ENCODE peak calls at places on chromosomes 5 and 9, in eight cellular contexts. One of them, this sample, is unnamed.

GRCh38 chr5:91223886-91224285 is 159.2 kb downstream of the ARRDC3 start:
- DNase-seq in fibroblast of the aortic adventitia: no peak
- DNase-seq in globus pallidus: no peak
- DNase-seq in HFFc6: peak; percentile 11
- DNase-seq in neural crest cell: no peak
- DNase-seq in stimulated activated CD8-positive, alpha-beta memory T cell treated with anti-CD3 and anti-CD28 coated beads, Interleukin-4, amount 100 ng/mL, for 24 hours: no peak
- DNase-seq in upper lobe of right lung: no peak
- DNase-seq in posterior cingulate gyrus: no peak
- DNase-seq in this sample: no peak

GRCh38 chr9:26261503-26262330 is 583.5 kb upstream of the TUSC1 start:
- DNase-seq in neural crest cell: no peak
- DNase-seq in stimulated activated CD8-positive, alpha-beta memory T cell treated with anti-CD3 and anti-CD28 coated beads, Interleukin-4, amount 100 ng/mL, for 24 hours: no peak
- DNase-seq in fibroblast of the aortic adventitia: peak; percentile 79
- DNase-seq in HFFc6: peak; percentile 68
- DNase-seq in globus pallidus: no peak
- DNase-seq in upper lobe of right lung: no peak
- DNase-seq in posterior cingulate gyrus: no peak
- DNase-seq in this sample: no peak

GRCh38 chr5:160486573-160486972 is 64.9 kb downstream of the PTTG1 start:
- DNase-seq in upper lobe of right lung: no peak
- DNase-seq in HFFc6: no peak
- DNase-seq in stimulated activated CD8-positive, alpha-beta memory T cell treated with anti-CD3 and anti-CD28 coated beads, Interleukin-4, amount 100 ng/mL, for 24 hours: no peak
- DNase-seq in neural crest cell: no peak
- DNase-seq in fibroblast of the aortic adventitia: no peak
- DNase-seq in posterior cingulate gyrus: no peak
- DNase-seq in globus pallidus: no peak
- DNase-seq in this sample: no peak

GRCh38 chr9:136825295-136826187 is 16.7 kb upstream of the AJM1 start:
- DNase-seq in neural crest cell: no peak
- DNase-seq in posterior cingulate gyrus: no peak
- DNase-seq in stimulated activated CD8-positive, alpha-beta memory T cell treated with anti-CD3 and anti-CD28 coated beads, Interleukin-4, amount 100 ng/mL, for 24 hours: no peak
- DNase-seq in fibroblast of the aortic adventitia: no peak
- DNase-seq in upper lobe of right lung: no peak
- DNase-seq in HFFc6: no peak
- DNase-seq in globus pallidus: no peak
- DNase-seq in this sample: no peak

GRCh38 chr5:34687269-34688011 is 31.3 kb downstream of the RAI14 start:
- DNase-seq in HFFc6: peak; percentile 89
- DNase-seq in upper lobe of right lung: no peak
- DNase-seq in neural crest cell: no peak
- DNase-seq in globus pallidus: no peak
- DNase-seq in posterior cingulate gyrus: no peak
- DNase-seq in stimulated activated CD8-positive, alpha-beta memory T cell treated with anti-CD3 and anti-CD28 coated beads, Interleukin-4, amount 100 ng/mL, for 24 hours: no peak
- DNase-seq in fibroblast of the aortic adventitia: peak; percentile 93
- DNase-seq in this sample: no peak

GRCh38 chr9:125700791-125701190 is 6.2 kb downstream of the MAPKAP1 start:
- DNase-seq in HFFc6: no peak
- DNase-seq in stimulated activated CD8-positive, alpha-beta memory T cell treated with anti-CD3 and anti-CD28 coated beads, Interleukin-4, amount 100 ng/mL, for 24 hours: peak; percentile 24
- DNase-seq in posterior cingulate gyrus: no peak
- DNase-seq in globus pallidus: no peak
- DNase-seq in fibroblast of the aortic adventitia: peak; percentile 26
- DNase-seq in neural crest cell: no peak
- DNase-seq in upper lobe of right lung: no peak
- DNase-seq in this sample: no peak

GRCh38 chr9:98532147-98532546 is 176.6 kb downstream of the GABBR2 start:
- DNase-seq in neural crest cell: no peak
- DNase-seq in stimulated activated CD8-positive, alpha-beta memory T cell treated with anti-CD3 and anti-CD28 coated beads, Interleukin-4, amount 100 ng/mL, for 24 hours: no peak
- DNase-seq in fibroblast of the aortic adventitia: no peak
- DNase-seq in upper lobe of right lung: no peak
- DNase-seq in globus pallidus: no peak
- DNase-seq in HFFc6: no peak
- DNase-seq in posterior cingulate gyrus: no peak
- DNase-seq in this sample: no peak

GRCh38 chr5:11803436-11803835 is 100.8 kb downstream of the CTNND2 start:
- DNase-seq in HFFc6: no peak
- DNase-seq in fibroblast of the aortic adventitia: no peak
- DNase-seq in stimulated activated CD8-positive, alpha-beta memory T cell treated with anti-CD3 and anti-CD28 coated beads, Interleukin-4, amount 100 ng/mL, for 24 hours: no peak
- DNase-seq in posterior cingulate gyrus: no peak
- DNase-seq in globus pallidus: no peak
- DNase-seq in neural crest cell: no peak
- DNase-seq in upper lobe of right lung: no peak
- DNase-seq in this sample: no peak

GRCh38 chr5:68396722-68397121 is 181.2 kb downstream of the PIK3R1 start:
- DNase-seq in neural crest cell: no peak
- DNase-seq in stimulated activated CD8-positive, alpha-beta memory T cell treated with anti-CD3 and anti-CD28 coated beads, Interleukin-4, amount 100 ng/mL, for 24 hours: no peak
- DNase-seq in globus pallidus: no peak
- DNase-seq in posterior cingulate gyrus: no peak
- DNase-seq in upper lobe of right lung: no peak
- DNase-seq in HFFc6: no peak
- DNase-seq in fibroblast of the aortic adventitia: no peak
- DNase-seq in this sample: no peak

GRCh38 chr9:94042516-94042915 is 41.7 kb upstream of the PTPDC1 start:
- DNase-seq in HFFc6: no peak
- DNase-seq in stimulated activated CD8-positive, alpha-beta memory T cell treated with anti-CD3 and anti-CD28 coated beads, Interleukin-4, amount 100 ng/mL, for 24 hours: no peak
- DNase-seq in fibroblast of the aortic adventitia: no peak
- DNase-seq in posterior cingulate gyrus: no peak
- DNase-seq in neural crest cell: no peak
- DNase-seq in globus pallidus: no peak
- DNase-seq in upper lobe of right lung: no peak
- DNase-seq in this sample: no peak

GRCh38 chr5:43121565-43122484 is 1.1 kb downstream of the ZNF131 start:
- DNase-seq in stimulated activated CD8-positive, alpha-beta memory T cell treated with anti-CD3 and anti-CD28 coated beads, Interleukin-4, amount 100 ng/mL, for 24 hours: peak; percentile 1
- DNase-seq in fibroblast of the aortic adventitia: peak; percentile 56
- DNase-seq in posterior cingulate gyrus: no peak
- DNase-seq in HFFc6: peak; percentile 65
- DNase-seq in globus pallidus: peak; percentile 44
- DNase-seq in upper lobe of right lung: no peak
- DNase-seq in neural crest cell: peak; percentile 49
- DNase-seq in this sample: no peak

GRCh38 chr9:81072758-81073157 is 616.6 kb downstream of the TLE1 start:
- DNase-seq in upper lobe of right lung: no peak
- DNase-seq in globus pallidus: no peak
- DNase-seq in neural crest cell: no peak
- DNase-seq in HFFc6: no peak
- DNase-seq in stimulated activated CD8-positive, alpha-beta memory T cell treated with anti-CD3 and anti-CD28 coated beads, Interleukin-4, amount 100 ng/mL, for 24 hours: no peak
- DNase-seq in fibroblast of the aortic adventitia: no peak
- DNase-seq in posterior cingulate gyrus: no peak
- DNase-seq in this sample: no peak

GRCh38 chr5:39231705-39232525 is 12.6 kb upstream of the FYB1 start:
- DNase-seq in globus pallidus: no peak
- DNase-seq in HFFc6: no peak
- DNase-seq in fibroblast of the aortic adventitia: peak; percentile 69
- DNase-seq in posterior cingulate gyrus: no peak
- DNase-seq in upper lobe of right lung: no peak
- DNase-seq in neural crest cell: no peak
- DNase-seq in stimulated activated CD8-positive, alpha-beta memory T cell treated with anti-CD3 and anti-CD28 coated beads, Interleukin-4, amount 100 ng/mL, for 24 hours: no peak
- DNase-seq in this sample: no peak

GRCh38 chr5:178323541-178323865 is 90.9 kb upstream of the PHYKPL start:
- DNase-seq in upper lobe of right lung: peak; percentile 37
- DNase-seq in fibroblast of the aortic adventitia: no peak
- DNase-seq in posterior cingulate gyrus: peak; percentile 52
- DNase-seq in stimulated activated CD8-positive, alpha-beta memory T cell treated with anti-CD3 and anti-CD28 coated beads, Interleukin-4, amount 100 ng/mL, for 24 hours: no peak
- DNase-seq in HFFc6: no peak
- DNase-seq in neural crest cell: no peak
- DNase-seq in globus pallidus: no peak
- DNase-seq in this sample: no peak

GRCh38 chr5:88761269-88761880 is 121.6 kb downstream of the MEF2C start:
- DNase-seq in globus pallidus: no peak
- DNase-seq in posterior cingulate gyrus: no peak
- DNase-seq in HFFc6: peak; percentile 10
- DNase-seq in upper lobe of right lung: no peak
- DNase-seq in neural crest cell: no peak
- DNase-seq in fibroblast of the aortic adventitia: peak; percentile 29
- DNase-seq in stimulated activated CD8-positive, alpha-beta memory T cell treated with anti-CD3 and anti-CD28 coated beads, Interleukin-4, amount 100 ng/mL, for 24 hours: no peak
- DNase-seq in this sample: no peak

GRCh38 chr9:92759990-92760893 is 4.4 kb downstream of the BICD2 start:
- DNase-seq in stimulated activated CD8-positive, alpha-beta memory T cell treated with anti-CD3 and anti-CD28 coated beads, Interleukin-4, amount 100 ng/mL, for 24 hours: no peak
- DNase-seq in HFFc6: no peak
- DNase-seq in upper lobe of right lung: peak; percentile 78
- DNase-seq in fibroblast of the aortic adventitia: no peak
- DNase-seq in neural crest cell: no peak
- DNase-seq in posterior cingulate gyrus: peak; percentile 96
- DNase-seq in globus pallidus: peak; percentile 70
- DNase-seq in this sample: no peak

GRCh38 chr9:2727966-2728613 is 10.8 kb downstream of the KCNV2 start:
- DNase-seq in upper lobe of right lung: no peak
- DNase-seq in neural crest cell: peak; percentile 18
- DNase-seq in HFFc6: peak; percentile 71
- DNase-seq in stimulated activated CD8-positive, alpha-beta memory T cell treated with anti-CD3 and anti-CD28 coated beads, Interleukin-4, amount 100 ng/mL, for 24 hours: no peak
- DNase-seq in fibroblast of the aortic adventitia: peak; percentile 74
- DNase-seq in globus pallidus: peak; percentile 33
- DNase-seq in posterior cingulate gyrus: no peak
- DNase-seq in this sample: no peak

GRCh38 chr5:149442563-149443182 is 63.6 kb upstream of the IL17B start:
- DNase-seq in globus pallidus: peak; percentile 55
- DNase-seq in neural crest cell: peak; percentile 98
- DNase-seq in HFFc6: peak; percentile 68
- DNase-seq in posterior cingulate gyrus: peak; percentile 95
- DNase-seq in fibroblast of the aortic adventitia: peak; percentile 79
- DNase-seq in upper lobe of right lung: peak; percentile 91
- DNase-seq in stimulated activated CD8-positive, alpha-beta memory T cell treated with anti-CD3 and anti-CD28 coated beads, Interleukin-4, amount 100 ng/mL, for 24 hours: peak; percentile 58
- DNase-seq in this sample: peak; percentile 90

GRCh38 chr5:54673523-54674225 is 156.1 kb downstream of the SNX18 start:
- DNase-seq in posterior cingulate gyrus: no peak
- DNase-seq in stimulated activated CD8-positive, alpha-beta memory T cell treated with anti-CD3 and anti-CD28 coated beads, Interleukin-4, amount 100 ng/mL, for 24 hours: peak; percentile 17
- DNase-seq in globus pallidus: peak; percentile 64
- DNase-seq in neural crest cell: no peak
- DNase-seq in upper lobe of right lung: peak; percentile 73
- DNase-seq in fibroblast of the aortic adventitia: no peak
- DNase-seq in HFFc6: no peak
- DNase-seq in this sample: no peak

GRCh38 chr5:97929383-97929782 is 746.3 kb upstream of the RIOK2 start:
- DNase-seq in posterior cingulate gyrus: no peak
- DNase-seq in neural crest cell: no peak
- DNase-seq in fibroblast of the aortic adventitia: peak; percentile 7
- DNase-seq in upper lobe of right lung: no peak
- DNase-seq in stimulated activated CD8-positive, alpha-beta memory T cell treated with anti-CD3 and anti-CD28 coated beads, Interleukin-4, amount 100 ng/mL, for 24 hours: no peak
- DNase-seq in globus pallidus: no peak
- DNase-seq in HFFc6: peak; percentile 25
- DNase-seq in this sample: no peak

This sample was measured in progenitor cell of endocrine pancreas.